ENCODE peak calls at places on chromosomes 13 and 19, in seven cellular contexts. X is SK-N-SH, H is H1, S is HepG2, Y is GM12891, L is K562, G is GM12878. Q is an unnamed sample.

GRCh38 chr13:90968510-90968909 is 379.0 kb upstream of the MIR17HG start:
- DNase-seq in X (peak; percentile 38), H (peak; percentile 50), S (peak; percentile 2), Y (peak; percentile 2), L (no peak), G (no peak), Q (no peak)

GRCh38 chr19:44749994-44750393 is 1.5 kb downstream of the BCL3 start:
- DNase-seq in X (no peak), H (no peak), S (no peak), Y (no peak), L (no peak), G (no peak), Q (no peak)

GRCh38 chr13:34672631-34673030 is 269.4 kb upstream of the NBEA start:
- DNase-seq in X (no peak), H (no peak), S (no peak), Y (no peak), L (no peak), G (no peak), Q (no peak)

GRCh38 chr19:39679791-39680168 is 24.1 kb downstream of the LGALS16 start:
- DNase-seq in X (no peak), H (no peak), S (no peak), Y (no peak), L (no peak), G (no peak), Q (no peak)

GRCh38 chr13:94710881-94711560 is 1.3 kb downstream of the SOX21 start:
- DNase-seq in X (peak; percentile 86), H (peak; percentile 78), S (no peak), Y (peak; percentile 58), L (peak; percentile 62), G (no peak), Q (peak; percentile 48)

GRCh38 chr19:45587873-45588272 is 3.3 kb upstream of the OPA3 start:
- DNase-seq in X (no peak), H (no peak), S (peak; percentile 47), Y (no peak), L (no peak), G (no peak), Q (no peak)

GRCh38 chr19:34989248-34989797 is 10.8 kb upstream of the GRAMD1A start:
- DNase-seq in X (no peak), H (no peak), S (no peak), Y (no peak), L (no peak), G (no peak), Q (no peak)

GRCh38 chr13:51811046-51811445 is 7.1 kb upstream of the DHRS12 start:
- DNase-seq in X (no peak), H (no peak), S (no peak), Y (no peak), L (no peak), G (no peak), Q (no peak)

GRCh38 chr13:38398810-38399493 is 49.3 kb downstream of the UFM1 start:
- DNase-seq in X (no peak), H (no peak), S (no peak), Y (no peak), L (no peak), G (no peak), Q (no peak)

DNA sequence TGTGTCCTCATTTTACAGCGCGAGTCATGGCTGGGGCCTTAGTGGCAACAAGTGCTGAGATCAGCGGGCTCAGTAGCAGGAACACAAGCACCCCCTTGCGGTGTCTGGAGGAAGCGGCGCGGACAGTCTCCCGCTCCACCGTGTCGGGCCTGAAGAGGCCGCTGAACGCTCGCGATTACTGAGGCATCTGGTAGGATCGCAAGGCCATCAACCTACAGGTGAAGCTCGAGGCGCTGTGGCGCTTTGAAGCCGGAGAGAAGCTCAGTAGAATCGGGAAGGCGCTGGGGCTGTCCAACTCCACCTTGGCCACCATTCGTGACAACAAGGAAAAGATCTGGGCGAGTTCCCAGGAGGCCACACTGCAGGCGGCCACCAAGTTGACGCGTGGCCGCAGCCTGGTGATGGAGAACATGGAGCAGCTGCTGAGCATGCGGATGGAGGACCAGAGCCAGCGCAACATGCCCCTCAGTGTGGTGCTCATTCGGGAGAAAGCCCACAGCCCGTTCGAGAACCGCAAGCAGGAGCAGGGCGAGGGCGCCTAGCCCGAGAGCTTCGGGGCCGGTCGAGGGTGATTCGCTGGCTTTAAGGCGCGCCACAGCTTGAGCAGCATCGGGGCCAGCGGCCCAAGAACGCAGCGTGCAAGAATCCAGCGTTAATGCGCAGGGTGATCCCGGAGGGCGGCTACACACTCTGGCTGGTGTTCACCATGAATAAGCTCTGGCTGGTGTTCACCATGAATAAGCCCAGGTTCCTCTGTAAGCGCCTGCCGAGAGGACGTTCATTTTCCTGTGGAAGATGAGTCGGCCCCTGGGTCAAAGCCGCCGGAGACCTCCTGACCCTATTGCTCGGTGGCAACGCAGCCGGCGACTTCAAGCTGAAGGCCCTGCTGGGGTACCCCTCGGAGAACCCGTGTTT is 8.3 kb upstream of the MZF1 start:
- DNase-seq in X (no peak), H (peak; percentile 99), S (peak; percentile 16), Y (peak; percentile 76), L (peak; percentile 84), G (no peak), Q (peak; percentile 69)
- TF ChIP-seq POLR2AphosphoS5 in X (no peak), H (peak; percentile 70), S (no peak), Y (no peak), L (peak; percentile 43), G (no peak), Q (no peak)

DNA sequence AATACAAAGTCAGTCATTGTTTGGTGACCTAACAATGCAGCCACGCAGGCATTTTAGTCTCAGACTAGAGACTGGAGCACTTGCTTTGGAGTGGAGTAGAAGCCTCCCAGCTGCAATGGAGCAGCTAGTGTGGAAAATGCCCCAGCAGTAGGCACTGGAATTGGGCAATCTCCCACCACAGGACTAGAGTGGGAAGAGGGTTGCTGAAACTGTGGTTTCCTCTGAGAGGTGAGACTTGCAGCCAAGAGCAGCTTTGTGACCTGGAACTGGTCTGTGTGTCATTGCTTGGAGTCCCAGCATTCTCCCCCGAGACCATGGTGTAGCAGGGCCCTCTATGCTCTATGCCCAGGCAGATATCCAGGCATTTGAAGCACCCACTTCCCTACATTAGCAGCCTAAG is 556.3 kb downstream of the UQCRFS1 start:
- DNase-seq in X (no peak), H (no peak), S (no peak), Y (no peak), L (no peak), G (no peak), Q (no peak)
- TF ChIP-seq TAF1 in X (no peak), H (no peak), S (no peak), Y (no peak), L (no peak), G (no peak), Q (no peak)

GRCh38 chr19:21314676-21315075 is 14.5 kb downstream of the ZNF708 start:
- DNase-seq in X (peak; percentile 6), H (no peak), S (no peak), Y (no peak), L (no peak), G (no peak), Q (no peak)
- TF ChIP-seq POLR2AphosphoS5 in X (no peak), H (no peak), S (no peak), Y (no peak), L (no peak), G (no peak), Q (no peak)

DNA sequence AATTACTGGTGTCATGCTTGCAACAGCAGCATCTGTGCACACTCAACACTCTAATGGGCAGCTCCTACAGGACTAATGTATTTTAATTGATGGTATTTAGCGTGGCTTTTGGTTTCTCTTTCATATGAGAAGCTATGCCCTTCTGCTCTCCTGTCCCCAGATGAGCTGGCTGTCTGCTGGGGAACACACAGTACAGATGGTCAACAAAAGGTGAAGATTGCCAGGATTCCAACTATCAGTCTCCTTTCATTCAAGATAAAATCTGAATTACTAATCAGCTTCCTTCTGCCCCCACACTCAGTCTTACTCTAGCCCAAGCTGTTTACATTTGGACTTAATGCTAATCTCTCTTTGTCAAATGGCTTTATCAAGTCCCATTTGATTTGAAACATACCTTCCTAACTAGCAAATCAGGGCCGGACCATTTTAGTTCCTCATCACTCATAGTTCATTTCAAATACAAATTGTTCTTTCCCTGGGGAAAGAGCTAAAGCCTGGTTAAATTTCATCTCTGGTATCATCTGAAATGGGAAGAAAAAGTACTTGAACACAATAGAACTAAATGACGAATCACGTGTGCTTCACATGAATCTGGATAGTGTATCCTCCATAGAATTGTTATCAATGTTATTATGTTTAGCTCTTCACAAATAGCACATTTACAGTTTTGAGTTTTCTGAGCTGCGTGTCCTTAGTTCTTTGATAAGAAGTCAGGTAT is 988.0 kb downstream of the PCDH17 start:
- DNase-seq in X (peak; percentile 60), H (no peak), S (no peak), Y (no peak), L (no peak), G (no peak), Q (no peak)
- TF ChIP-seq TAF1 in X (no peak), H (no peak), S (no peak), Y (no peak), L (no peak), G (no peak), Q (no peak)

GRCh38 chr13:61410669-61411297 is 4.9 kb downstream of the PCDH20 start:
- DNase-seq in X (peak; percentile 44), H (no peak), S (peak; percentile 5), Y (no peak), L (peak; percentile 4), G (no peak), Q (no peak)

GRCh38 chr13:61410266-61410665 is 5.4 kb downstream of the PCDH20 start:
- DNase-seq in X (no peak), H (no peak), S (no peak), Y (no peak), L (no peak), G (no peak), Q (no peak)

GRCh38 chr13:61406275-61406674 is 9.4 kb downstream of the PCDH20 start:
- DNase-seq in X (no peak), H (no peak), S (no peak), Y (no peak), L (no peak), G (no peak), Q (no peak)
- TF ChIP-seq POLR2AphosphoS5 in X (no peak), H (no peak), S (no peak), Y (no peak), L (no peak), G (no peak), Q (no peak)

DNA sequence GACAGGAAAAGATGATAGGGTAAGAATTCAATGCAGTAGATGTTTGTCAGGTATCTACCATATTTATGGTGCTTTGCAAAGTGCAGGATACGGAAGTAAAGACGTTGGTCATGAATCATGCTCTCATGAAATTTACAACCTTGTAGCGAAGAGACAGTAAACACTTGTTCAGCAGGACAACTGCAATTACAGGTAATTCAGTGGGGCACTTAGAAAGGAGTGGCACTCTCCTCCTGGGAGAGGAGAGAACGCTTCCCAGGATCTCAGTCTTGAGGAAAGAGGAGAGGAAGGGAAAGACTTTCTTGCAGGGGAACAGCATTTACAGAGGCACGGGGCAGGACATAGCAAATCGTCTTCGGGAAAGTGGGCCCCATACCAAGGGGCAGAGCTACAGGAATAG is 46.4 kb downstream of the SOX1 start:
- DNase-seq in X (no peak), H (no peak), S (no peak), Y (no peak), L (no peak), G (no peak), Q (no peak)
- TF ChIP-seq TAF1 in X (no peak), H (no peak), S (no peak), Y (no peak), L (no peak), G (no peak), Q (no peak)

DNA sequence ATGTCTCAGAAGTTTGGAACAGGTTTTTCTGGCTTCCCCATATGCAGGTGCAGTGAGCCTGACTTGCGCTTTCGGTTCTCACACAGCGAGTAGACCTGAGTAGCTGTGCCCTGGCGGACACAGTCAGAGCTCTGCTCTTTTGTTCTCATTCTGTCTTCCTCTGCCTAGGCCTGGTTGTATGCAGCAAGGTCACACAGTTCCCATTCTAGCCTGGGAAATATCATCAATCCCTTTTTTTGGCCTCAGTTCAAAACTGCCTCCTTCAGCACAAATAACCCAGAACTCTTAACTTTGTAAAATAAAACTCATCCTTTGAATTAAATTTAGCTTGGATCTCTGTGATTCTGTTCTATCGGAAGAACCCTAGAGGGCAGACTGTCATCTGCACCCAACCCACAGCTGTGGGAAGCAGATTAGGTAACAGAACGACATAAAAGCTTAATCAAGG is 10.2 kb downstream of the OXGR1 start:
- DNase-seq in X (peak; percentile 57), H (no peak), S (no peak), Y (peak; percentile 49), L (peak; percentile 11), G (peak; percentile 9), Q (peak; percentile 21)
- TF ChIP-seq POLR2AphosphoS5 in X (no peak), H (no peak), S (no peak), Y (no peak), L (no peak), G (no peak), Q (no peak)